ENCODE peak calls at places on chromosomes 11 and 22, in ten cellular contexts. One of them, this sample, is unnamed.

GRCh38 chr11:77375114-77375513 is 73.6 kb upstream of the GDPD4 start:
- DNase-seq in mammary epithelial cell: no peak
- DNase-seq in nephron progenitor cell: no peak
- DNase-seq in CD14-positive monocyte: no peak
- DNase-seq in colonic mucosa: no peak
- DNase-seq in endothelial cell: no peak
- DNase-seq in adrenal gland: no peak
- DNase-seq in fibroblast of pulmonary artery: peak; percentile 23
- DNase-seq in tibial nerve: no peak
- DNase-seq in MM.1S: no peak
- DNase-seq in this sample: no peak

GRCh38 chr11:102470257-102470656 is 17.7 kb upstream of the TMEM123 start:
- DNase-seq in mammary epithelial cell: no peak
- DNase-seq in nephron progenitor cell: no peak
- DNase-seq in CD14-positive monocyte: no peak
- DNase-seq in colonic mucosa: no peak
- DNase-seq in endothelial cell: no peak
- DNase-seq in adrenal gland: no peak
- DNase-seq in fibroblast of pulmonary artery: no peak
- DNase-seq in tibial nerve: no peak
- DNase-seq in MM.1S: peak; percentile 43
- DNase-seq in this sample: no peak

GRCh38 chr11:65944191-65944590 is 1.1 kb upstream of the TSGA10IP start:
- DNase-seq in mammary epithelial cell: no peak
- DNase-seq in nephron progenitor cell: no peak
- DNase-seq in CD14-positive monocyte: no peak
- DNase-seq in colonic mucosa: no peak
- DNase-seq in endothelial cell: no peak
- DNase-seq in adrenal gland: no peak
- DNase-seq in fibroblast of pulmonary artery: no peak
- DNase-seq in tibial nerve: no peak
- DNase-seq in MM.1S: no peak
- DNase-seq in this sample: no peak

GRCh38 chr11:37500425-37500824 is 902.4 kb upstream of the RAG2 start:
- DNase-seq in mammary epithelial cell: peak; percentile 74
- DNase-seq in nephron progenitor cell: no peak
- DNase-seq in CD14-positive monocyte: no peak
- DNase-seq in colonic mucosa: no peak
- DNase-seq in endothelial cell: no peak
- DNase-seq in adrenal gland: no peak
- DNase-seq in fibroblast of pulmonary artery: no peak
- DNase-seq in tibial nerve: no peak
- DNase-seq in MM.1S: no peak
- DNase-seq in this sample: no peak

GRCh38 chr22:24153959-24154358 is 27.3 kb upstream of the SUSD2 start:
- DNase-seq in mammary epithelial cell: no peak
- DNase-seq in nephron progenitor cell: no peak
- DNase-seq in CD14-positive monocyte: no peak
- DNase-seq in colonic mucosa: no peak
- DNase-seq in endothelial cell: no peak
- DNase-seq in adrenal gland: no peak
- DNase-seq in fibroblast of pulmonary artery: no peak
- DNase-seq in tibial nerve: no peak
- DNase-seq in MM.1S: no peak
- DNase-seq in this sample: no peak

GRCh38 chr11:44596541-44597276 is 31.2 kb downstream of the CD82 start:
- DNase-seq in mammary epithelial cell: peak; percentile 28
- DNase-seq in nephron progenitor cell: no peak
- DNase-seq in CD14-positive monocyte: no peak
- DNase-seq in colonic mucosa: no peak
- DNase-seq in endothelial cell: no peak
- DNase-seq in adrenal gland: no peak
- DNase-seq in fibroblast of pulmonary artery: no peak
- DNase-seq in tibial nerve: no peak
- DNase-seq in MM.1S: peak; percentile 93
- DNase-seq in this sample: peak; percentile 81

GRCh38 chr11:7534030-7534378 is 20.2 kb downstream of the PPFIBP2 start:
- DNase-seq in mammary epithelial cell: no peak
- DNase-seq in nephron progenitor cell: no peak
- DNase-seq in CD14-positive monocyte: no peak
- DNase-seq in colonic mucosa: no peak
- DNase-seq in endothelial cell: no peak
- DNase-seq in adrenal gland: no peak
- DNase-seq in fibroblast of pulmonary artery: no peak
- DNase-seq in tibial nerve: no peak
- DNase-seq in MM.1S: no peak
- DNase-seq in this sample: peak; percentile 71

GRCh38 chr11:28657378-28658030 is 549.3 kb downstream of the METTL15 start:
- DNase-seq in mammary epithelial cell: peak; percentile 25
- DNase-seq in nephron progenitor cell: no peak
- DNase-seq in CD14-positive monocyte: no peak
- DNase-seq in colonic mucosa: no peak
- DNase-seq in endothelial cell: no peak
- DNase-seq in adrenal gland: no peak
- DNase-seq in fibroblast of pulmonary artery: peak; percentile 32
- DNase-seq in tibial nerve: no peak
- DNase-seq in MM.1S: no peak
- DNase-seq in this sample: no peak

GRCh38 chr22:48918585-48919186 is 909.0 kb downstream of the BRD1 start:
- DNase-seq in mammary epithelial cell: no peak
- DNase-seq in nephron progenitor cell: no peak
- DNase-seq in CD14-positive monocyte: no peak
- DNase-seq in colonic mucosa: peak; percentile 8
- DNase-seq in endothelial cell: no peak
- DNase-seq in adrenal gland: no peak
- DNase-seq in fibroblast of pulmonary artery: no peak
- DNase-seq in tibial nerve: no peak
- DNase-seq in MM.1S: no peak
- DNase-seq in this sample: no peak

GRCh38 chr11:75631086-75631694 is 37.6 kb downstream of the MAP6 start:
- DNase-seq in mammary epithelial cell: no peak
- DNase-seq in nephron progenitor cell: peak; percentile 13
- DNase-seq in CD14-positive monocyte: no peak
- DNase-seq in colonic mucosa: no peak
- DNase-seq in endothelial cell: no peak
- DNase-seq in adrenal gland: no peak
- DNase-seq in fibroblast of pulmonary artery: no peak
- DNase-seq in tibial nerve: no peak
- DNase-seq in MM.1S: no peak
- DNase-seq in this sample: no peak

GRCh38 chr11:71240061-71240690 is 12.2 kb downstream of the SHANK2 start:
- DNase-seq in mammary epithelial cell: no peak
- DNase-seq in nephron progenitor cell: no peak
- DNase-seq in CD14-positive monocyte: no peak
- DNase-seq in colonic mucosa: no peak
- DNase-seq in endothelial cell: no peak
- DNase-seq in adrenal gland: no peak
- DNase-seq in fibroblast of pulmonary artery: no peak
- DNase-seq in tibial nerve: no peak
- DNase-seq in MM.1S: no peak
- DNase-seq in this sample: no peak

GRCh38 chr11:13462311-13462927 is 603 bp downstream of the BTBD10 start:
- DNase-seq in mammary epithelial cell: peak; percentile 82
- DNase-seq in nephron progenitor cell: peak; percentile 76
- DNase-seq in CD14-positive monocyte: no peak
- DNase-seq in colonic mucosa: peak; percentile 85
- DNase-seq in endothelial cell: peak; percentile 73
- DNase-seq in adrenal gland: peak; percentile 75
- DNase-seq in fibroblast of pulmonary artery: peak; percentile 28
- DNase-seq in tibial nerve: peak; percentile 24
- DNase-seq in MM.1S: peak; percentile 29
- DNase-seq in this sample: peak; percentile 56

GRCh38 chr11:134639586-134640330 is 227.7 kb upstream of the B3GAT1 start:
- DNase-seq in mammary epithelial cell: no peak
- DNase-seq in nephron progenitor cell: no peak
- DNase-seq in CD14-positive monocyte: no peak
- DNase-seq in colonic mucosa: peak; percentile 68
- DNase-seq in endothelial cell: no peak
- DNase-seq in adrenal gland: no peak
- DNase-seq in fibroblast of pulmonary artery: no peak
- DNase-seq in tibial nerve: no peak
- DNase-seq in MM.1S: no peak
- DNase-seq in this sample: no peak

GRCh38 chr22:36065775-36066544 is 37.3 kb upstream of the RBFOX2 start:
- DNase-seq in mammary epithelial cell: peak; percentile 85
- DNase-seq in nephron progenitor cell: peak; percentile 88
- DNase-seq in CD14-positive monocyte: peak; percentile 51
- DNase-seq in colonic mucosa: peak; percentile 87
- DNase-seq in endothelial cell: peak; percentile 95
- DNase-seq in adrenal gland: peak; percentile 96
- DNase-seq in fibroblast of pulmonary artery: peak; percentile 95
- DNase-seq in tibial nerve: peak; percentile 81
- DNase-seq in MM.1S: peak; percentile 79
- DNase-seq in this sample: peak; percentile 66

GRCh38 chr22:19880786-19881569 is 26.3 kb upstream of the GNB1L start:
- DNase-seq in mammary epithelial cell: peak; percentile 69
- DNase-seq in nephron progenitor cell: peak; percentile 75
- DNase-seq in CD14-positive monocyte: no peak
- DNase-seq in colonic mucosa: peak; percentile 22
- DNase-seq in endothelial cell: peak; percentile 77
- DNase-seq in adrenal gland: no peak
- DNase-seq in fibroblast of pulmonary artery: peak; percentile 97
- DNase-seq in tibial nerve: peak; percentile 34
- DNase-seq in MM.1S: no peak
- DNase-seq in this sample: no peak

GRCh38 chr11:118634435-118635236 is 27.2 kb downstream of the PHLDB1 start:
- DNase-seq in mammary epithelial cell: peak; percentile 62
- DNase-seq in nephron progenitor cell: peak; percentile 79
- DNase-seq in CD14-positive monocyte: peak; percentile 36
- DNase-seq in colonic mucosa: peak; percentile 87
- DNase-seq in endothelial cell: peak; percentile 46
- DNase-seq in adrenal gland: peak; percentile 87
- DNase-seq in fibroblast of pulmonary artery: peak; percentile 71
- DNase-seq in tibial nerve: peak; percentile 69
- DNase-seq in MM.1S: peak; percentile 63
- DNase-seq in this sample: no peak
- TF ChIP-seq CTCF in mammary epithelial cell: no peak
- TF ChIP-seq CTCF in nephron progenitor cell: peak; percentile 18
- TF ChIP-seq CTCF in CD14-positive monocyte: no peak
- TF ChIP-seq CTCF in colonic mucosa: no peak
- TF ChIP-seq CTCF in endothelial cell: no peak
- TF ChIP-seq CTCF in adrenal gland: no peak
- TF ChIP-seq CTCF in fibroblast of pulmonary artery: no peak
- TF ChIP-seq CTCF in tibial nerve: peak; percentile 42
- TF ChIP-seq CTCF in MM.1S: no peak
- TF ChIP-seq CTCF in this sample: no peak

GRCh38 chr11:17564687-17565042 is 17.6 kb downstream of the OTOG start:
- DNase-seq in mammary epithelial cell: no peak
- DNase-seq in nephron progenitor cell: no peak
- DNase-seq in CD14-positive monocyte: no peak
- DNase-seq in colonic mucosa: peak; percentile 17
- DNase-seq in endothelial cell: no peak
- DNase-seq in adrenal gland: no peak
- DNase-seq in fibroblast of pulmonary artery: no peak
- DNase-seq in tibial nerve: no peak
- DNase-seq in MM.1S: no peak
- DNase-seq in this sample: no peak
- TF ChIP-seq CTCF in mammary epithelial cell: peak; percentile 29
- TF ChIP-seq CTCF in nephron progenitor cell: peak; percentile 24
- TF ChIP-seq CTCF in CD14-positive monocyte: no peak
- TF ChIP-seq CTCF in colonic mucosa: no peak
- TF ChIP-seq CTCF in endothelial cell: peak; percentile 35
- TF ChIP-seq CTCF in adrenal gland: no peak
- TF ChIP-seq CTCF in fibroblast of pulmonary artery: peak; percentile 3
- TF ChIP-seq CTCF in tibial nerve: no peak
- TF ChIP-seq CTCF in MM.1S: peak; percentile 43
- TF ChIP-seq CTCF in this sample: peak; percentile 32

DNA sequence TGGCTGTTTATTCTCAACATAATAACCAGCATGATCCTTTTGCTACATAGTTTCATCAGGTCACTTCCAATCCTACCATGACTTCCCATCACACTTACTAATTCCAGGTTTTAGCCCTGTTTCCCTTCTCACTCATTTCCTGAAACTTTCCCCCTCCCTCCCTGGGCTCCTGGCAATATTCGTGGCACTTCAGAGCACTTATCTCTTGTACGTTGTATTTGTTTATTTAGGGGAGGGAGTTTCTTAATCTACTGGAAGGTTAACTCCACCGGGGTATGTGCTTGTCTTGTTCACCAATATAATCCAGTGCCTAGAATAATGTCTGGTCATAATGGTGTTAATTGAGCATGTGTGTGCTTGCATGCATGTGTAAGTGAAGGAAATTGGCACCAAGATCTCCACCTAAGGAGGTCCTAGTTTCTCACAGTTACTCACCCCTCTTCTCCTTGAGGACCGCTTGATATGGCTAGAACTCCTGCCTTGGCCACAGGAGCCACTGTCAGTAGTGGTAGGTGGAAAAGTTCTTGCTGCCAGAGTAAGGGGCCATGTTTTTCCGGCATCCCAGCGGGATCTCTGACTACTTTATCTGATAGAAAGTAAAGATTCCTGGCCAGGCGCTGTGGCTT is 11.7 kb downstream of the EIF3L start:
- DNase-seq in mammary epithelial cell: no peak
- DNase-seq in nephron progenitor cell: no peak
- DNase-seq in CD14-positive monocyte: no peak
- DNase-seq in colonic mucosa: no peak
- DNase-seq in endothelial cell: no peak
- DNase-seq in adrenal gland: no peak
- DNase-seq in fibroblast of pulmonary artery: peak; percentile 13
- DNase-seq in tibial nerve: no peak
- DNase-seq in MM.1S: no peak
- DNase-seq in this sample: no peak
- TF ChIP-seq CTCF in mammary epithelial cell: no peak
- TF ChIP-seq CTCF in nephron progenitor cell: no peak
- TF ChIP-seq CTCF in CD14-positive monocyte: no peak
- TF ChIP-seq CTCF in colonic mucosa: no peak
- TF ChIP-seq CTCF in endothelial cell: no peak
- TF ChIP-seq CTCF in adrenal gland: no peak
- TF ChIP-seq CTCF in fibroblast of pulmonary artery: no peak
- TF ChIP-seq CTCF in tibial nerve: no peak
- TF ChIP-seq CTCF in MM.1S: no peak
- TF ChIP-seq CTCF in this sample: no peak

GRCh38 chr11:19018901-19019300 is 41.6 kb downstream of the MRGPRX2 start:
- DNase-seq in mammary epithelial cell: peak; percentile 45
- DNase-seq in nephron progenitor cell: peak; percentile 77
- DNase-seq in CD14-positive monocyte: no peak
- DNase-seq in colonic mucosa: no peak
- DNase-seq in endothelial cell: peak; percentile 39
- DNase-seq in adrenal gland: no peak
- DNase-seq in fibroblast of pulmonary artery: no peak
- DNase-seq in tibial nerve: no peak
- DNase-seq in MM.1S: peak; percentile 43
- DNase-seq in this sample: no peak

DNA sequence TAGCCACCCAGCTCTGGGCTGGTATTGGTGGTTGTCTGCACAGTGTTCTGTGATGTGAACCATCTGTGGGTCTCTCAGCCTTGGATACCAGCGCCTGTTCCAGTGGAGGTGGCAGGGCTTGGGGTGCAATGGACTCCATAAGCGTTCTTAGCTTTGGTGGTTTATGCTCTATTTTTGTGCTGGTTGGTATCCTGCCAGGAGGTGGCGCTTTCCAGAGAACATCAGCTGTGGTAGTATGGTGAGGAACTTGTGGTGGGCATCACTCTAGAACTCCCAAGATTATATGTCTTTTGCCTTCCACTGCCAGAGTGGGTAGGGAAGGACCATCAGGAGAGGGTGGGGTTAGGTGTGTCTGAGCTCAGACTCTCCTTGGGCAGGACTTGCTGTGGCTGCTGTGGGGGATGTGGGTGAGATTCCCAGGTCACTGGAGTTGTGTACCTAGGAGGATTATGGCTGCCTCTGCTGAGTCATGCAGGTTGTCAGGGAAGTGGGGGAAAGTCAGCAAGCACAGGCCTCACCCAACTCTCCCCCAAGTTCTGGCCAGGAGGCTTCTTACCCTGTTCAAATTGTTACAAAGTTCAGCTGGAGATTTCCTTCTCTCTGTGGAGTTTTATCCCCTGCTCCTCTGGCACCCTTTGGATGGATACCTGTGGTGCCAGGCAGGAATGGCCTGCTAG is 47.2 kb downstream of the MRGPRX2 start:
- DNase-seq in mammary epithelial cell: peak; percentile 11
- DNase-seq in nephron progenitor cell: no peak
- DNase-seq in CD14-positive monocyte: no peak
- DNase-seq in colonic mucosa: no peak
- DNase-seq in endothelial cell: no peak
- DNase-seq in adrenal gland: no peak
- DNase-seq in fibroblast of pulmonary artery: no peak
- DNase-seq in tibial nerve: no peak
- DNase-seq in MM.1S: no peak
- DNase-seq in this sample: no peak
- TF ChIP-seq CTCF in mammary epithelial cell: no peak
- TF ChIP-seq CTCF in nephron progenitor cell: no peak
- TF ChIP-seq CTCF in CD14-positive monocyte: no peak
- TF ChIP-seq CTCF in colonic mucosa: no peak
- TF ChIP-seq CTCF in endothelial cell: peak; percentile 27
- TF ChIP-seq CTCF in adrenal gland: no peak
- TF ChIP-seq CTCF in fibroblast of pulmonary artery: peak; percentile 15
- TF ChIP-seq CTCF in tibial nerve: no peak
- TF ChIP-seq CTCF in MM.1S: no peak
- TF ChIP-seq CTCF in this sample: peak; percentile 10

This sample was measured in GM12865.